ENCODE peak calls at places on chromosomes 12 and 14, in six cellular contexts. F, U, O, T, E and Y are unnamed samples.

GRCh38 chr14:104318558-104319488 is 180.4 kb downstream of the KIF26A start:
- DNase-seq in F (no peak), U (no peak), O (no peak), T (peak; percentile 31), E (no peak), Y (no peak)

GRCh38 chr12:104930388-104931326 is 27.4 kb downstream of the SLC41A2 start:
- DNase-seq in F (no peak), U (peak; percentile 72), O (no peak), T (no peak), E (no peak), Y (no peak)

GRCh38 chr12:12091977-12092663 is 21.4 kb downstream of the BCL2L14 start:
- DNase-seq in F (no peak), U (no peak), O (no peak), T (no peak), E (no peak), Y (no peak)

GRCh38 chr12:124740691-124741137 is 123.0 kb downstream of the SCARB1 start:
- DNase-seq in F (no peak), U (peak; percentile 36), O (peak; percentile 56), T (no peak), E (peak; percentile 20), Y (peak; percentile 59)

GRCh38 chr12:21851151-21851550 is 76.6 kb upstream of the KCNJ8 start:
- DNase-seq in F (no peak), U (no peak), O (no peak), T (no peak), E (no peak), Y (no peak)

GRCh38 chr12:76554411-76555225 is 5.0 kb downstream of the OSBPL8 start:
- DNase-seq in F (no peak), U (no peak), O (no peak), T (no peak), E (no peak), Y (no peak)

GRCh38 chr14:69587389-69587788 is 12.7 kb upstream of the CCDC177 start:
- DNase-seq in F (no peak), U (no peak), O (no peak), T (no peak), E (no peak), Y (no peak)

GRCh38 chr14:75506930-75507329 is 15.3 kb upstream of the BATF start:
- DNase-seq in F (no peak), U (no peak), O (no peak), T (no peak), E (no peak), Y (no peak)

GRCh38 chr12:66035289-66035961 is 95.1 kb downstream of the LLPH start:
- DNase-seq in F (no peak), U (peak; percentile 74), O (peak; percentile 45), T (no peak), E (no peak), Y (no peak)

GRCh38 chr14:101962503-101962874 is 1.9 kb upstream of the DYNC1H1 start:
- DNase-seq in F (peak; percentile 56), U (peak; percentile 94), O (peak; percentile 82), T (peak; percentile 73), E (no peak), Y (no peak)

GRCh38 chr12:88242161-88242925 is 100.2 kb downstream of the TMTC3 start:
- DNase-seq in F (peak; percentile 79), U (peak; percentile 96), O (peak; percentile 10), T (no peak), E (no peak), Y (no peak)

GRCh38 chr12:62602445-62603060 is 135.9 kb downstream of the MON2 start:
- DNase-seq in F (peak; percentile 76), U (peak; percentile 94), O (peak; percentile 93), T (peak; percentile 91), E (peak; percentile 89), Y (peak; percentile 79)

GRCh38 chr12:119115296-119115905 is 63.3 kb upstream of the HSPB8 start:
- DNase-seq in F (peak; percentile 7), U (peak; percentile 29), O (peak; percentile 79), T (peak; percentile 51), E (peak; percentile 6), Y (no peak)

GRCh38 chr12:92068441-92068840 is 77.2 kb downstream of the BTG1 start:
- DNase-seq in F (no peak), U (no peak), O (no peak), T (no peak), E (no peak), Y (no peak)

GRCh38 chr12:55698241-55698955 is 9.3 kb downstream of the ITGA7 start:
- DNase-seq in F (no peak), U (no peak), O (no peak), T (no peak), E (no peak), Y (no peak)

GRCh38 chr12:3540387-3541320 is 49.7 kb downstream of the PRMT8 start:
- DNase-seq in F (no peak), U (no peak), O (no peak), T (no peak), E (no peak), Y (no peak)

GRCh38 chr12:14167005-14167628 is 185.7 kb upstream of the GRIN2B start:
- DNase-seq in F (no peak), U (peak; percentile 44), O (peak; percentile 66), T (peak; percentile 32), E (no peak), Y (no peak)

GRCh38 chr12:120583478-120584030 is 2.4 kb upstream of the POP5 start:
- DNase-seq in F (peak; percentile 15), U (peak; percentile 70), O (peak; percentile 80), T (peak; percentile 64), E (peak; percentile 21), Y (peak; percentile 66)

GRCh38 chr14:103186894-103187586 is 63.8 kb downstream of the TNFAIP2 start:
- DNase-seq in F (no peak), U (no peak), O (peak; percentile 80), T (no peak), E (no peak), Y (no peak)

GRCh38 chr12:93183940-93184663 is 193.6 kb upstream of the NUDT4 start:
- DNase-seq in F (no peak), U (peak; percentile 28), O (no peak), T (peak; percentile 65), E (no peak), Y (peak; percentile 50)

GRCh38 chr14:51448831-51449665 is 202.7 kb upstream of the FRMD6 start:
- DNase-seq in F (peak; percentile 85), U (peak; percentile 97), O (no peak), T (peak; percentile 57), E (no peak), Y (no peak)

GRCh38 chr14:104424406-104425072 is 155.0 kb upstream of the C14orf180 start:
- DNase-seq in F (no peak), U (no peak), O (peak; percentile 54), T (no peak), E (no peak), Y (peak; percentile 36)

GRCh38 chr12:131831021-131831571 is 2.9 kb downstream of the MMP17 start:
- DNase-seq in F (no peak), U (peak; percentile 50), O (peak; percentile 48), T (no peak), E (no peak), Y (no peak)

GRCh38 chr12:92342574-92342973 is 196.9 kb upstream of the BTG1 start:
- DNase-seq in F (no peak), U (no peak), O (no peak), T (no peak), E (no peak), Y (no peak)

GRCh38 chr12:109677323-109677722 is 36.3 kb upstream of the FAM222A start:
- DNase-seq in F (no peak), U (no peak), O (no peak), T (no peak), E (no peak), Y (no peak)

GRCh38 chr12:117394491-117394890 is 33.1 kb upstream of the NOS1 start:
- DNase-seq in F (no peak), U (no peak), O (no peak), T (no peak), E (no peak), Y (no peak)

GRCh38 chr12:100995201-100995600 is 200.6 kb downstream of the ANO4 start:
- DNase-seq in F (no peak), U (peak; percentile 28), O (no peak), T (no peak), E (no peak), Y (no peak)

GRCh38 chr12:107223816-107224215 is 130.5 kb upstream of the CRY1 start:
- DNase-seq in F (no peak), U (peak; percentile 48), O (no peak), T (no peak), E (no peak), Y (no peak)

GRCh38 chr12:21353948-21354347 is 18.8 kb upstream of the IAPP start:
- DNase-seq in F (no peak), U (no peak), O (no peak), T (no peak), E (no peak), Y (no peak)

GRCh38 chr14:93986972-93987371 is 10.1 kb upstream of the CCDC197 start:
- DNase-seq in F (no peak), U (no peak), O (no peak), T (peak; percentile 37), E (no peak), Y (no peak)

GRCh38 chr12:56377989-56378316 is 15.3 kb upstream of the APOF start:
- DNase-seq in F (no peak), U (no peak), O (no peak), T (no peak), E (no peak), Y (no peak)

GRCh38 chr14:79663453-79663852 is 547.9 kb downstream of the DIO2 start:
- DNase-seq in F (no peak), U (no peak), O (no peak), T (no peak), E (no peak), Y (no peak)

GRCh38 chr14:105322791-105323556 is 8.4 kb downstream of the PACS2 start:
- DNase-seq in F (no peak), U (no peak), O (peak; percentile 7), T (no peak), E (no peak), Y (no peak)